ENCODE peak calls at places on chromosomes 16 and 17, in six cellular contexts. Q is lung microvascular endothelial cell; H is substantia nigra; Y is activated effector memory CD4-positive, alpha-beta T cell treated with anti-CD3 and anti-CD28 coated beads, Interleukin-2, amount 50 U/mL, for 16 hours; L is Calu3; F is stimulated activated CD4-positive, alpha-beta T cell treated with anti-CD3 and anti-CD28 coated beads, Interleukin-1b, Interleukin-23, amount 100 ng/mL, for 24 hours. J is an unnamed sample.

GRCh38 chr16:84462296-84463210 is 41.9 kb downstream of the MEAK7 start:
- DNase-seq in Q (no peak), F (no peak), L (no peak), H (no peak), Y (peak), J (no peak)

GRCh38 chr16:64012166-64012565 is 1109.7 kb downstream of the CDH11 start:
- DNase-seq in F (no peak), H (no peak), L (no peak), Y (no peak), Q (no peak), J (no peak)

GRCh38 chr16:31042866-31043265 is 9.5 kb downstream of the STX4 start:
- DNase-seq in L (no peak), H (no peak), F (no peak), Y (no peak), Q (no peak), J (no peak)

GRCh38 chr16:30775381-30776099 is 11.5 kb downstream of the ZNF629 start:
- DNase-seq in Y (peak), Q (peak), H (peak), L (peak), F (peak), J (peak)

GRCh38 chr17:10166181-10166935 is 32.0 kb downstream of the GAS7 start:
- DNase-seq in F (no peak), L (no peak), Y (no peak), Q (no peak), H (no peak), J (no peak)

GRCh38 chr16:57775661-57776469 is 26.4 kb downstream of the KIFC3 start:
- DNase-seq in F (no peak), L (no peak), Q (peak), H (peak), Y (no peak), J (no peak)

GRCh38 chr16:705748-706188 is at the start of gene FBXL16:
- DNase-seq in F (no peak), H (peak), L (no peak), Q (peak), Y (no peak), J (no peak)

GRCh38 chr17:69460963-69461922 is 46.7 kb downstream of the MAP2K6 start:
- DNase-seq in F (no peak), Y (no peak), L (no peak), H (no peak), Q (no peak), J (peak)

GRCh38 chr16:46908540-46909372 is 24.6 kb downstream of the GPT2 start:
- DNase-seq in L (peak), Y (peak), Q (peak), F (peak), H (peak), J (peak)

GRCh38 chr17:75869282-75870141 is 8.9 kb downstream of the TRIM47 start:
- DNase-seq in H (peak), F (no peak), Q (peak), Y (no peak), L (peak), J (no peak)

GRCh38 chr17:41695954-41696720 is 7.5 kb downstream of the EIF1 start:
- DNase-seq in H (peak), Y (peak), F (peak), L (peak), Q (peak), J (peak)

GRCh38 chr17:38871992-38872605 is 2.2 kb downstream of the LASP1 start:
- DNase-seq in Q (no peak), H (no peak), L (no peak), Y (no peak), F (no peak), J (no peak)

GRCh38 chr16:79071424-79071823 is 529.1 kb downstream of the MAF start:
- DNase-seq in Q (no peak), H (no peak), L (no peak), F (no peak), Y (no peak), J (no peak)

GRCh38 chr16:14095883-14096551 is 24.9 kb downstream of the MRTFB start:
- DNase-seq in Q (no peak), L (peak), H (no peak), Y (no peak), F (no peak), J (peak)

GRCh38 chr16:29290631-29291247 is 115.8 kb downstream of the NPIPB11 start:
- DNase-seq in Y (peak), L (peak), F (peak), H (no peak), Q (peak), J (peak)

GRCh38 chr16:30700971-30701370 is 2.0 kb downstream of the SRCAP start:
- DNase-seq in Q (no peak), Y (no peak), L (no peak), F (no peak), H (no peak), J (peak)

GRCh38 chr17:17937450-17937849 is 34.8 kb downstream of the TOM1L2 start:
- DNase-seq in H (no peak), L (no peak), Q (no peak), Y (no peak), F (no peak), J (peak)

GRCh38 chr16:86961133-86961720 is 356.0 kb downstream of the C16orf95 start:
- DNase-seq in Q (no peak), Y (peak), F (no peak), H (no peak), L (no peak), J (no peak)

J was measured in trophoblast cell.